ENCODE peak calls at places on chromosome 18, in five cellular contexts. S is Peyer's patch, K is uterus, J is WTC11, L is GM12892. M is an unnamed sample.
A peak's percentile ranks its signal among the peaks of the same experiment; 100 is the strongest.

GRCh38 chr18:31278609-31279071 is 39.3 kb upstream of the DSG1 start:
- DNase-seq in L (no peak), K (no peak), S (no peak), J (no peak), M (no peak)

GRCh38 chr18:32372381-32373061 is 98.2 kb downstream of the GAREM1 start:
- DNase-seq in S (no peak), K (no peak), L (no peak), J (no peak), M (peak; percentile 96)

GRCh38 chr18:76822510-76823165 is at the start of gene ZNF236:
- DNase-seq in L (peak; percentile 64), S (peak; percentile 83), J (peak; percentile 62), K (peak; percentile 68), M (peak; percentile 83)

GRCh38 chr18:34025172-34025801 is 199.4 kb downstream of the NOL4 start:
- DNase-seq in L (no peak), K (no peak), J (no peak), S (no peak), M (no peak)

GRCh38 chr18:11500153-11501122 is 109.0 kb upstream of the SLC35G4 start:
- DNase-seq in K (no peak), J (no peak), S (no peak), L (no peak), M (peak; percentile 26)

GRCh38 chr18:58325521-58325908 is 281.5 kb downstream of the NEDD4L start:
- DNase-seq in K (no peak), J (no peak), S (no peak), L (no peak), M (no peak)

GRCh38 chr18:48961547-48961946 is 10.8 kb upstream of the SMAD7 start:
- DNase-seq in S (no peak), J (no peak), L (no peak), K (no peak), M (no peak)

GRCh38 chr18:25786778-25787177 is 303.6 kb downstream of the SS18 start:
- DNase-seq in K (no peak), J (no peak), L (no peak), S (no peak), M (no peak)

GRCh38 chr18:250685-251084 is 17.2 kb downstream of the THOC1 start:
- DNase-seq in J (no peak), K (no peak), S (no peak), L (no peak), M (no peak)

GRCh38 chr18:58051765-58052460 is 7.9 kb downstream of the NEDD4L start:
- DNase-seq in K (no peak), J (no peak), S (no peak), L (no peak), M (peak; percentile 32)

GRCh38 chr18:45044787-45045186 is 364.1 kb downstream of the SETBP1 start:
- DNase-seq in S (peak; percentile 56), K (no peak), J (no peak), L (no peak), M (no peak)

GRCh38 chr18:35331367-35332087 is 12.7 kb downstream of the ZNF24 start:
- DNase-seq in J (no peak), S (no peak), K (no peak), L (no peak), M (no peak)

GRCh38 chr18:25350561-25351201 is 1.3 kb downstream of the ZNF521 start:
- DNase-seq in K (peak; percentile 65), L (peak; percentile 32), S (peak; percentile 55), J (peak; percentile 17), M (no peak)

GRCh38 chr18:6811816-6812215 is 82.3 kb downstream of the ARHGAP28 start:
- DNase-seq in J (no peak), S (no peak), K (no peak), L (no peak), M (no peak)

GRCh38 chr18:49094979-49095632 is 144.3 kb upstream of the SMAD7 start:
- DNase-seq in L (no peak), J (no peak), K (no peak), S (no peak), M (no peak)

GRCh38 chr18:78528437-78529228 is 451.0 kb upstream of the SALL3 start:
- DNase-seq in K (no peak), J (no peak), S (no peak), L (no peak), M (no peak)

GRCh38 chr18:39345321-39345720 is 1779.7 kb upstream of the CELF4 start:
- DNase-seq in S (no peak), J (no peak), K (no peak), L (no peak), M (no peak)

GRCh38 chr18:74040459-74041332 is 106.9 kb downstream of the FBXO15 start:
- DNase-seq in J (peak; percentile 83), K (no peak), S (peak; percentile 64), L (peak; percentile 22), M (peak; percentile 60)

GRCh38 chr18:37762076-37762475 is 196.5 kb upstream of the CELF4 start:
- DNase-seq in S (no peak), K (no peak), L (no peak), J (no peak), M (no peak)

GRCh38 chr18:41526046-41526445 is 429.0 kb upstream of the PIK3C3 start:
- DNase-seq in S (no peak), J (no peak), K (no peak), L (no peak), M (no peak)

GRCh38 chr18:68449292-68449691 is 265.6 kb downstream of the TMX3 start:
- DNase-seq in K (no peak), L (no peak), J (no peak), S (no peak), M (no peak)

GRCh38 chr18:59950215-59950944 is 50.6 kb downstream of the PMAIP1 start:
- DNase-seq in L (no peak), K (no peak), S (no peak), J (no peak), M (peak; percentile 75)

GRCh38 chr18:57728941-57729511 is 74.1 kb downstream of the ATP8B1 start:
- DNase-seq in K (no peak), L (no peak), S (no peak), J (no peak), M (no peak)

GRCh38 chr18:9735238-9735637 is 27.1 kb downstream of the RAB31 start:
- DNase-seq in K (no peak), S (no peak), J (no peak), L (no peak), M (no peak)

GRCh38 chr18:24736686-24737085 is 276.2 kb downstream of the HRH4 start:
- DNase-seq in S (no peak), J (no peak), L (no peak), K (no peak), M (no peak)

GRCh38 chr18:68429111-68429510 is 285.8 kb downstream of the TMX3 start:
- DNase-seq in K (no peak), S (no peak), J (no peak), L (no peak), M (no peak)

GRCh38 chr18:10508546-10508945 is 17.3 kb upstream of the NAPG start:
- DNase-seq in K (no peak), J (no peak), S (no peak), L (no peak), M (no peak)

GRCh38 chr18:79515944-79516351 is 120.2 kb downstream of the NFATC1 start:
- DNase-seq in J (no peak), L (no peak), K (no peak), S (peak; percentile 37), M (peak; percentile 12)

GRCh38 chr18:6355789-6356589 is 58.7 kb downstream of the L3MBTL4 start:
- DNase-seq in L (no peak), K (no peak), S (no peak), J (no peak), M (no peak)